ENCODE peak calls at places on chromosomes 3 and 15, in five cellular contexts. U, I, S, L and K are unnamed samples.

GRCh38 chr3:129040579-129041300 is 19.8 kb upstream of the GP9 start:
- DNase-seq in S (no peak), I (no peak), U (no peak), L (peak), K (no peak)

GRCh38 chr15:58224068-58224467 is 85.9 kb downstream of the AQP9 start:
- DNase-seq in I (no peak), L (no peak), S (no peak), U (no peak), K (no peak)

GRCh38 chr15:87734571-87735373 is 521.8 kb downstream of the NTRK3 start:
- DNase-seq in U (no peak), L (no peak), S (no peak), I (no peak), K (no peak)

GRCh38 chr3:154427685-154428291 is 2.2 kb downstream of the GPR149 start:
- DNase-seq in I (no peak), S (no peak), U (no peak), L (peak), K (no peak)

GRCh38 chr15:62060896-62061280 is 641 bp upstream of the VPS13C start:
- DNase-seq in I (no peak), L (no peak), U (no peak), S (no peak), K (no peak)

GRCh38 chr15:101675796-101676582 is 23.8 kb upstream of the TM2D3 start:
- DNase-seq in S (no peak), I (peak), L (peak), U (no peak), K (no peak)

GRCh38 chr3:7630925-7631324 is 770.0 kb downstream of the GRM7 start:
- DNase-seq in U (no peak), I (no peak), L (peak), S (no peak), K (no peak)

GRCh38 chr3:186489507-186489906 is 54.7 kb downstream of the CRYGS start:
- DNase-seq in S (no peak), I (no peak), U (no peak), L (no peak), K (no peak)

GRCh38 chr15:101068961-101069734 is 150.0 kb downstream of the LRRK1 start:
- DNase-seq in S (no peak), I (peak), U (no peak), L (peak), K (no peak)

GRCh38 chr15:35254052-35254451 is 169.0 kb upstream of the NANOGP8 start:
- DNase-seq in I (no peak), S (no peak), L (peak), U (no peak), K (no peak)

GRCh38 chr3:169886671-169887070 is 16.9 kb upstream of the LRRC31 start:
- DNase-seq in I (no peak), S (no peak), U (no peak), L (peak), K (no peak)

GRCh38 chr15:55742498-55742926 is 440 bp downstream of the PRTG start:
- DNase-seq in U (no peak), S (no peak), L (peak), I (peak), K (no peak)

GRCh38 chr3:172138792-172139507 is 99.6 kb downstream of the FNDC3B start:
- DNase-seq in U (no peak), S (no peak), I (peak), L (no peak), K (peak)

GRCh38 chr3:172139528-172140276 is 100.3 kb downstream of the FNDC3B start:
- DNase-seq in I (no peak), U (no peak), S (no peak), L (no peak), K (no peak)

GRCh38 chr3:172142074-172143059 is 103.0 kb downstream of the FNDC3B start:
- DNase-seq in U (no peak), S (peak), L (no peak), I (peak), K (peak)

GRCh38 chr3:172143060-172143451 is 103.7 kb downstream of the FNDC3B start:
- DNase-seq in S (no peak), I (no peak), U (no peak), L (no peak), K (no peak)

GRCh38 chr3:172140499-172141391 is 101.4 kb downstream of the FNDC3B start:
- DNase-seq in L (peak), U (no peak), I (peak), S (peak), K (no peak)
- TF ChIP-seq REST in L (no peak), U (no peak), I (no peak), S (no peak), K (no peak)

GRCh38 chr15:39999538-39999937 is 39.4 kb downstream of the SRP14 start:
- DNase-seq in S (no peak), U (no peak), I (no peak), L (no peak), K (no peak)

GRCh38 chr15:40003491-40003916 is 35.5 kb downstream of the SRP14 start:
- DNase-seq in U (no peak), I (no peak), L (no peak), S (no peak), K (no peak)

GRCh38 chr15:40006003-40006402 is 33.0 kb downstream of the SRP14 start:
- DNase-seq in I (no peak), U (no peak), L (no peak), S (no peak), K (no peak)

GRCh38 chr15:39998511-39998910 is 40.5 kb downstream of the SRP14 start:
- DNase-seq in L (no peak), U (no peak), S (no peak), I (no peak), K (no peak)

GRCh38 chr15:40002295-40002694 is 36.7 kb downstream of the SRP14 start:
- DNase-seq in L (peak), S (no peak), I (peak), U (no peak), K (no peak)
- TF ChIP-seq REST in L (no peak), S (no peak), I (no peak), U (no peak), K (no peak)

DNA sequence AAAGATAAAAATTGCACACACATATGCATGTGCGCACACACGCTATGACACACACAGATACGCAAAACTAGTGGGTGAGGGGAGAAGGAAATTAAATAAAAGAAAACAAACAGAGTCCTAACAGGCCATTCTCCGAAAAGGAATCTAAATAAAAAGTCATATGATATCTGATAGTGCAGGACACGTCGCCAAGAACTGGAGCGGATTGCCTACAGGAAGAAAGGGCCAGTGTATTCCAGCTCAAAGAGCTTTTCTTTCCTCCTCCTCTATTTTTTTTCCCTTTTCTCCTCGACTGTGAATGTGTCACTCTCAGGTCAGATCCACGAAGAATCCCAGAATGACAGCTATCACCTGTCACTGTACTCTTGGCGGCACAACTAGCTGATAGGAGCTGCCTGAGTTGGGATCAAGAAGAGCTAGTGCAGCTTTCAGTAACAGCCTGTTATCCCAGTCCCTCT is 157.8 kb downstream of the TIGIT start:
- DNase-seq in S (no peak), U (no peak), I (no peak), L (no peak), K (no peak)
- TF ChIP-seq REST in S (no peak), U (no peak), I (no peak), L (no peak), K (no peak)

DNA sequence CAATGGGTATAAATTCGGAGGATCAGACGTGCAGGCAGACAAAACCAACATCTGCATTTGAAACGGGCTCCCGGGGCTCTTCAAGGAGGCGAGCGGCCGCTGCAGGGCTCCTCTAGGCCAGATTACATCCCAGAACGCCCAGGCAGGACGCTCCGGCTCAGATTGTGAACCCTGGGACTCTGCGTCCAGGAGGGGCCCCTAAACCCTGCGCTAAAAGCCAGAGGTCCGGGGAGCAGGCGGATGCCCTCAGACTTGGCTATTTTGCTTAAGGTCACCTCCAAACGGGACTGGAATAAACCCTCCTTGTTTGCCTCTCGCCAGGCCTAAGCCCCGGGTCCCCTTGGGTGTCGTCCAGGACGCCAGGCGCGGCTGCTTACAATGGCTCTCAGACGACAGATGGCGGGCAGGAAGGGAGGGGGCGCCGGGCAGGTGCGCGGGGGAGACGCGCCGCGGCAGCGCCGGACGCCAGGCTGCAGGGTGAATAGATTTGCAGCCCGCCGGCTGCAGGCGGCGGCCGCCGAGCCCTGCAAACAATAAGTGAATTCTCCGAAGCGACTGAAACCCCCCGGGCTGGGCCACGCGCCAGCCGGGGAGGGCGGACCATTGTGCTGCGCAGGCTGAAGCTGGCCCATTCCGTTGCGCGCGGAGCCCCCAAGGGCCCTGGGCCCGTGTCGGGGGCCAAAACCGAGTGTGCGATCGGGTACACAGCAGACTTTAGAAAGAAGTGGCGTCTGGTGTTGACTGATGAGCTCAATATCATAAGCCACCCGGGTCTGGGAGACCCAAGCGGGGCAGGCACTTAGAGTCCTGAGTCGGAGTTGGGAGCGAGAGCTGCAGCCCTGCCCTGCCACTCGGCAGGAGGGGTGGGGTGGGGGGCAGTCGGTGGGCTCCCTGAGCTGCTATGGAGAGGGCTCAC is 32.3 kb upstream of the AMOTL2 start:
- DNase-seq in L (peak), U (no peak), S (no peak), I (no peak), K (no peak)
- TF ChIP-seq REST in L (no peak), U (no peak), S (no peak), I (no peak), K (no peak)

GRCh38 chr3:107920538-107920937 is 170.3 kb downstream of the CD47 start:
- DNase-seq in I (no peak), L (no peak), S (no peak), U (no peak), K (no peak)

GRCh38 chr3:107919239-107919638 is 171.6 kb downstream of the CD47 start:
- DNase-seq in L (no peak), U (no peak), I (no peak), S (no peak), K (no peak)

GRCh38 chr3:107913671-107914070 is 177.2 kb downstream of the CD47 start:
- DNase-seq in U (no peak), S (no peak), L (no peak), I (no peak), K (no peak)

GRCh38 chr3:107911337-107912000 is 179.4 kb downstream of the CD47 start:
- DNase-seq in L (no peak), I (no peak), S (no peak), U (no peak), K (no peak)

GRCh38 chr3:107916166-107916565 is 174.7 kb downstream of the CD47 start:
- DNase-seq in I (no peak), U (no peak), L (no peak), S (no peak), K (no peak)
- TF ChIP-seq REST in I (no peak), U (no peak), L (no peak), S (no peak), K (no peak)

GRCh38 chr15:53472883-53473282 is 286.6 kb downstream of the WDR72 start:
- DNase-seq in S (no peak), U (no peak), L (no peak), I (no peak), K (no peak)

GRCh38 chr15:53472210-53472609 is 287.3 kb downstream of the WDR72 start:
- DNase-seq in I (no peak), S (no peak), U (no peak), L (no peak), K (no peak)

GRCh38 chr15:53473886-53474285 is 285.6 kb downstream of the WDR72 start:
- DNase-seq in I (no peak), L (no peak), U (no peak), S (no peak), K (no peak)

GRCh38 chr15:53473435-53473834 is 286.0 kb downstream of the WDR72 start:
- DNase-seq in U (no peak), L (no peak), S (no peak), I (no peak), K (no peak)

GRCh38 chr15:53469422-53469821 is 290.0 kb downstream of the WDR72 start:
- DNase-seq in I (no peak), L (no peak), U (no peak), S (no peak), K (no peak)
- TF ChIP-seq REST in I (no peak), L (no peak), U (no peak), S (no peak), K (no peak)